ENCODE peak calls at places on chromosome 19, in six cellular contexts. X is GM12878, K is K562, B is H1, V is HepG2, L is GM12891. M is an unnamed sample.

GRCh38 chr19:19584356-19584755 is 34.1 kb downstream of the PBX4 start:
- DNase-seq in X (no peak), B (no peak), K (no peak), L (no peak), V (no peak), M (no peak)

GRCh38 chr19:8028951-8029491 is 23.5 kb upstream of the CCL25 start:
- DNase-seq in K (peak; percentile 39), B (peak; percentile 65), V (no peak), L (no peak), X (no peak), M (no peak)

GRCh38 chr19:29677001-29677781 is 11.9 kb downstream of the PLEKHF1 start:
- DNase-seq in K (no peak), B (no peak), L (no peak), V (no peak), X (no peak), M (no peak)

GRCh38 chr19:35592226-35592625 is 6.3 kb downstream of the PMIS2 start:
- DNase-seq in V (peak; percentile 53), X (no peak), K (peak; percentile 43), L (peak; percentile 36), B (peak; percentile 53), M (no peak)

GRCh38 chr19:7925171-7925837 is 631 bp downstream of the CTXN1 start:
- DNase-seq in V (peak; percentile 64), L (peak; percentile 91), X (no peak), K (peak; percentile 76), B (peak; percentile 99), M (peak; percentile 94)

GRCh38 chr19:18460313-18460712 is 22.4 kb upstream of the ISYNA1 start:
- DNase-seq in L (no peak), K (no peak), V (no peak), B (no peak), X (no peak), M (no peak)

GRCh38 chr19:13029893-13030292 is 34.6 kb downstream of the NFIX start:
- DNase-seq in V (no peak), K (no peak), B (peak; percentile 73), L (no peak), X (no peak), M (no peak)

GRCh38 chr19:5432687-5433086 is 22.5 kb upstream of the ZNRF4 start:
- DNase-seq in X (no peak), K (no peak), V (no peak), B (no peak), L (no peak), M (no peak)

GRCh38 chr19:9757544-9758501 is 10.7 kb downstream of the ZNF846 start:
- DNase-seq in V (no peak), X (no peak), K (no peak), L (no peak), B (no peak), M (no peak)

GRCh38 chr19:39297931-39298634 is 1.9 kb downstream of the IFNL1 start:
- DNase-seq in B (no peak), X (no peak), V (no peak), L (no peak), K (no peak), M (no peak)

GRCh38 chr19:19548915-19549537 is 11.0 kb downstream of the CILP2 start:
- DNase-seq in X (no peak), L (no peak), K (no peak), V (no peak), B (no peak), M (no peak)

GRCh38 chr19:15936173-15936572 is 1.8 kb upstream of the CYP4F11 start:
- DNase-seq in K (no peak), B (no peak), X (no peak), V (no peak), L (no peak), M (no peak)

GRCh38 chr19:47315125-47315821 is 5.6 kb downstream of the C5AR1 start:
- DNase-seq in K (peak; percentile 79), V (peak; percentile 97), L (no peak), X (no peak), B (no peak), M (no peak)

GRCh38 chr19:19436137-19436691 is 30.7 kb downstream of the GATAD2A start:
- DNase-seq in V (no peak), X (no peak), K (no peak), B (no peak), L (no peak), M (no peak)

GRCh38 chr19:36771275-36772231 is 1.1 kb downstream of the ZNF850 start:
- DNase-seq in X (peak; percentile 26), V (peak; percentile 85), B (peak; percentile 54), L (peak; percentile 24), K (peak; percentile 53), M (peak; percentile 34)

GRCh38 chr19:34430738-34431625 is 2.8 kb downstream of the UBA2 start:
- DNase-seq in V (peak; percentile 57), X (no peak), L (peak; percentile 44), B (no peak), K (peak; percentile 59), M (peak; percentile 46)

GRCh38 chr19:47391510-47392223 is 27.7 kb downstream of the MEIS3 start:
- DNase-seq in L (peak; percentile 61), B (peak; percentile 97), K (peak; percentile 83), V (peak; percentile 58), X (peak; percentile 12), M (peak; percentile 64)

GRCh38 chr19:35851213-35852028 is 883 bp downstream of the NPHS1 start:
- DNase-seq in V (no peak), L (no peak), X (no peak), K (peak; percentile 28), B (peak; percentile 89), M (no peak)

GRCh38 chr19:35354898-35355297 is 3.4 kb upstream of the FFAR3 start:
- DNase-seq in X (peak; percentile 65), L (no peak), V (no peak), K (no peak), B (no peak), M (no peak)

DNA sequence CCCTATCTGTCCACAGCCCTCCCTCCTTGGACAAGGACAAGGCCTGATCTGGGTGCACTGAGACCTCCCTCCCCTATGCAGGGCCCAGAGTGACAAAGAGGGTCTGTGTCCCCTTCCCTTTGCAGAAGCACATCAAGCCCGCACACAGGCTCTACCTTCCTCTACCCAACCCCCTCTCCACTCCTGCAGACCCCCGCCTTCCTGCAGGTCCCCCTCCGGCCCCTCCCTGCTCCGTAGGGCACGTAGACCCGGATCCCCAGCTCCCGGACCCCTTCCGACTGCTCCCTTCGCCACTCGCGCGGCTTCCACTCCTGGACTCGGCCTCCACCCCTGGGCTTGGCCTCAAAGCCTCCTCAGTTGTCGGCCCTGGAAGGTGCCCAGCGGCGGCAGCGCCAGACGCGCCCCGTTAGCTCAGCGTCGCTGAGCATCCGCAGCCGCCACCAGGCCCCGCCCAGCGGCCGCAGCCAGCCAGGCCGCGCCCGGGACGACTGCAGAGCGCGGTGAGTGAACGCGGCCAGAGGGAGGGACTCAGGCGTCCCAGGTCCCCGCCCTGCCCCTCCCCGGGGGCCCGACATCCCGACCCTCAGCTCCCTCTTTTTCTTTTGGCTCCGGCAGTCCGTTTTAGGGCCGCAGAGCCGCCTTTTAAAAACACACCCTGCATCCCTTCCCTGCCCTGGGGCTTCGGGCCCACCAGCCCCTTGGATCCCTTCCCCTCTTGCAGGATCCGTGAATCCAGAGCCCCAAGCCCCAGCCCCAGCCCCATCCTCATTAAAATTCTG is 1.6 kb upstream of the MYADM start:
- DNase-seq in V (peak; percentile 68), K (peak; percentile 44), X (no peak), B (peak; percentile 83), L (no peak), M (peak; percentile 58)
- TF ChIP-seq POLR2A in V (peak; percentile 90), K (no peak), X (no peak), B (peak; percentile 82), L (no peak), M (no peak)

GRCh38 chr19:3527250-3527910 is 11.6 kb upstream of the TEKTIP1 start:
- DNase-seq in B (no peak), X (no peak), L (no peak), K (no peak), V (no peak), M (no peak)
- TF ChIP-seq POLR2AphosphoS5 in B (no peak), X (no peak), L (no peak), K (no peak), V (no peak), M (no peak)

GRCh38 chr19:2016041-2016807 is 710 bp upstream of the BTBD2 start:
- DNase-seq in X (peak; percentile 46), K (peak; percentile 84), B (no peak), V (peak; percentile 63), L (peak; percentile 71), M (peak; percentile 78)
- TF ChIP-seq TAF1 in X (no peak), K (no peak), B (no peak), V (no peak), L (no peak), M (no peak)

GRCh38 chr19:51708811-51709210 is 15.0 kb downstream of the HAS1 start:
- DNase-seq in B (no peak), X (no peak), K (no peak), V (no peak), L (no peak), M (no peak)

GRCh38 chr19:51706885-51707284 is 13.8 kb downstream of the SPACA6 start:
- DNase-seq in L (no peak), V (no peak), K (no peak), X (no peak), B (no peak), M (no peak)

GRCh38 chr19:51710163-51710562 is 13.6 kb downstream of the HAS1 start:
- DNase-seq in K (no peak), L (no peak), X (no peak), V (no peak), B (no peak), M (no peak)

GRCh38 chr19:51711702-51712101 is 12.1 kb downstream of the HAS1 start:
- DNase-seq in L (no peak), V (no peak), X (no peak), K (no peak), B (no peak), M (no peak)

DNA sequence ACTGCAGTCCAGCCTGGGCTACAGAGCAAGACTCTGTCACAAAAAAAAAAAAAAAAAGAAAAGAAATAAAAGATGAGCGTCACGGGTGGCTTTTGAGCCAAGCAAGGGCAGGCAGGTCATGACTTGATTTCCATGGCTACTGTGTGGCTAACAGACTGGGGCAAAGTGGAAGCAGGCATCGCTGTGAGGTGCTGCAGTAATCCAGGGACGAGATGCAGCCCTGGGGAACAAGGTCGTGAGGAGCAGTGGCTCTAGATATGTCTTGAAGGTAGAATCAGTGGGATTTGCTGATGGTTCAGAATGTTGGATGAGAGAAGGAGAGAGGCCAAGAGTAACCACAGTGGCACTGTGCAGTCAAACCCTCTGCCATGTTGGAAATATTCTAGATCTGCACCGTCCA is 14.2 kb downstream of the HAS1 start:
- DNase-seq in B (no peak), V (no peak), K (no peak), L (no peak), X (no peak), M (no peak)
- TF ChIP-seq POLR2A in B (no peak), V (no peak), K (no peak), L (no peak), X (no peak), M (no peak)

GRCh38 chr19:32368781-32369180 is 23.4 kb downstream of the ZNF507 start:
- DNase-seq in X (no peak), L (no peak), V (no peak), K (no peak), B (no peak), M (no peak)

GRCh38 chr19:32367948-32368536 is 22.6 kb downstream of the ZNF507 start:
- DNase-seq in X (no peak), K (no peak), B (no peak), V (no peak), L (no peak), M (no peak)

GRCh38 chr19:32372726-32373613 is 27.6 kb downstream of the ZNF507 start:
- DNase-seq in B (no peak), L (no peak), V (peak; percentile 90), K (no peak), X (no peak), M (no peak)

GRCh38 chr19:32373614-32374295 is 28.3 kb downstream of the ZNF507 start:
- DNase-seq in X (no peak), L (no peak), B (no peak), V (peak; percentile 100), K (peak; percentile 51), M (no peak)
- TF ChIP-seq POLR2AphosphoS5 in X (no peak), L (no peak), B (no peak), V (peak; percentile 38), K (peak; percentile 29), M (no peak)

GRCh38 chr19:14138576-14139265 is 2.3 kb upstream of the ASF1B start:
- DNase-seq in X (no peak), L (no peak), V (no peak), K (no peak), B (no peak), M (no peak)
- TF ChIP-seq TAF1 in X (no peak), L (no peak), V (no peak), K (no peak), B (no peak), M (no peak)

M was measured in GM12892.